ENCODE peak calls at places on chromosome 19, in seven cellular contexts. R is prostate gland, D is astrocyte, H is left lung, B is RWPE2, O is IMR-90, A is heart left ventricle. N is an unnamed sample. For H3K4me1 and H3K9me3, the result is how much of the 10 kb centered on the place peaks cover.

GRCh38 chr19:17266026-17266425 is 1.2 kb upstream of the BABAM1 start:
- DNase-seq in R (no peak), D (no peak), H (no peak), B (no peak), O (no peak), A (no peak), N (no peak)

GRCh38 chr19:48874309-48875135 is 2.3 kb downstream of the PPP1R15A start:
- DNase-seq in R (no peak), D (peak), H (peak), B (no peak), O (peak), A (peak), N (no peak)

GRCh38 chr19:3420909-3421619 is 54.7 kb downstream of the NFIC start:
- DNase-seq in R (no peak), D (no peak), H (no peak), B (no peak), O (no peak), A (no peak), N (no peak)

GRCh38 chr19:33241091-33241529 is 15.5 kb upstream of the SLC7A10 start:
- DNase-seq in R (no peak), D (no peak), H (no peak), B (no peak), O (no peak), A (no peak), N (no peak)

GRCh38 chr19:9857920-9858746 is 23.0 kb downstream of the PIN1 start:
- DNase-seq in R (no peak), D (no peak), H (no peak), B (no peak), O (no peak), A (no peak), N (peak)

GRCh38 chr19:33773704-33774624 is 22.7 kb upstream of the KCTD15 start:
- DNase-seq in R (no peak), D (no peak), H (no peak), B (no peak), O (no peak), A (no peak), N (no peak)

GRCh38 chr19:30664358-30665058 is 292.3 kb downstream of the ZNF536 start:
- DNase-seq in R (peak), D (no peak), H (no peak), B (no peak), O (peak), A (peak), N (no peak)

GRCh38 chr19:39411006-39411831 is 1.2 kb upstream of the PLEKHG2 start:
- DNase-seq in R (peak), D (no peak), H (peak), B (no peak), O (peak), A (no peak), N (no peak)

GRCh38 chr19:32287811-32288227 is 57.6 kb upstream of the ZNF507 start:
- DNase-seq in R (peak), D (peak), H (peak), B (no peak), O (peak), A (peak), N (no peak)

GRCh38 chr19:15317392-15318011 is 14.8 kb downstream of the BRD4 start:
- DNase-seq in R (no peak), D (peak), H (no peak), B (no peak), O (peak), A (no peak), N (no peak)

GRCh38 chr19:18020212-18021067 is 12.5 kb downstream of the ARRDC2 start:
- DNase-seq in R (peak), D (peak), H (peak), B (no peak), O (peak), A (peak), N (no peak)

GRCh38 chr19:5060591-5061339 is 91.9 kb downstream of the KDM4B start:
- DNase-seq in R (peak), D (no peak), H (no peak), B (no peak), O (no peak), A (no peak), N (no peak)

GRCh38 chr19:58020985-58021384 is 12.8 kb upstream of the ZSCAN1 start:
- DNase-seq in R (no peak), D (no peak), H (no peak), B (no peak), O (no peak), A (no peak), N (no peak)

GRCh38 chr19:45676851-45677263 is 8.8 kb downstream of the GIPR start:
- DNase-seq in R (no peak), D (no peak), H (peak), B (no peak), O (no peak), A (no peak), N (peak)

GRCh38 chr19:21202865-21203494 is 61.1 kb downstream of the ZNF431 start:
- DNase-seq in R (peak), D (peak), H (no peak), B (no peak), O (peak), A (no peak), N (peak)

GRCh38 chr19:21508198-21508597 is 2.8 kb downstream of the ZNF429 start:
- DNase-seq in R (no peak), D (no peak), H (no peak), B (no peak), O (no peak), A (no peak), N (no peak)

GRCh38 chr19:44903602-44904425 is 1.8 kb upstream of the APOE start:
- DNase-seq in R (peak), D (no peak), H (peak), B (no peak), O (peak), A (peak), N (peak)

GRCh38 chr19:50003810-50004419 is 21.3 kb downstream of the VRK3 start:
- DNase-seq in R (no peak), D (peak), H (peak), B (no peak), O (peak), A (no peak), N (no peak)

GRCh38 chr19:15292847-15293582 is 39.3 kb downstream of the BRD4 start:
- DNase-seq in R (no peak), D (no peak), H (no peak), B (no peak), O (no peak), A (no peak), N (no peak)

GRCh38 chr19:1266116-1266817 is 2.9 kb upstream of the CIRBP start:
- DNase-seq in R (peak), D (peak), H (peak), B (no peak), O (peak), A (peak), N (peak)

DNA sequence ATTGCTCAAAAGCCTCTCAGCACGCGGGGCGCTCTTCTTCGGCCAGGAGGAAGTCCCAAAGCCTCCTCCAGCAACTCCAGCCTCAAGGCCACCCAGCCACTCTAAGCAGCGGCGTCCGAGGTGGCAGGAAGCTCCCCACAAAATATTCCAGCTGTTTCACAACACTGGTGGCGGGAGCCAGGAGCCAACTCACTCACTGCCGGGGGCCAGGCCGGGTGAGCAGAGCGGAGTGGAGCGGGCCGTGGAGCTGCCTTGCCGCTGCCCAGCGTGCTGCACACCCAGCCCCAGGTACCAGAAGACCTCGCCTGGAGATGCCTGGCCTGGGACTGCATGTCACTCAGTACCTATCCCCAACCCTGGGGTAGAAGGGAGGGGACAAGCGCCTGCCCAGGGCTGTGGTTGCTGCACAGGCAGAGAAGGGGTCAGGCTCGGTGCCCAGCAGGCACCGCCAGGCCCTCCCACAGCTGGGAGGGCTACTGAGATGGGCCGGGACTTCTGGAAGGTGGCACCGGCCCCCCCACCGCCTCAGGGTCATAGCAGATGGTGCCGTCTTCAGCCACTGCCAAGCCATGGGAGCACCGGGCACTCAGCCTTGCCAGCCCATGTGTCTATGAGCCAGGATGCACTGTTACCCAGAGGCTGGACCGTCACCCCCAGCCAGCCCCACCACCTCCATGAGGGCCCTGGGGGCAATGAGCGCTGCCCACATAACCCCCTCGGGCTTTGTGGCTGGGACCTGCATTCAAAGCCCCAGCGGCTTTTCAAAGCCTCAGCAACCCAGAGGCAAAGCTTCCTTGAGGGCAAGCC is 59.2 kb downstream of the MLLT1 start:
- DNase-seq in R (no peak), D (no peak), H (no peak), B (peak), O (peak), A (no peak), N (no peak)
- H3K4me1 ChIP-seq in R (under half), D (under half), H (under half), B (under half), O (under half), A (under half), N (under half)

GRCh38 chr19:53237114-53237777 is 17.4 kb downstream of the ZNF677 start:
- DNase-seq in R (no peak), D (no peak), H (no peak), B (no peak), O (no peak), A (no peak), N (no peak)
- H3K9me3 ChIP-seq in R (under half), D (under half), H (half or more), B (under half), O (half or more), A (under half), N (under half)

GRCh38 chr19:51065221-51065960 is 499 bp upstream of the KLK13 start:
- DNase-seq in R (no peak), D (no peak), H (no peak), B (no peak), O (no peak), A (no peak), N (no peak)
- H3K4me3 ChIP-seq in R (peak), D (no peak), H (peak), B (no peak), O (peak), A (no peak), N (no peak)

DNA sequence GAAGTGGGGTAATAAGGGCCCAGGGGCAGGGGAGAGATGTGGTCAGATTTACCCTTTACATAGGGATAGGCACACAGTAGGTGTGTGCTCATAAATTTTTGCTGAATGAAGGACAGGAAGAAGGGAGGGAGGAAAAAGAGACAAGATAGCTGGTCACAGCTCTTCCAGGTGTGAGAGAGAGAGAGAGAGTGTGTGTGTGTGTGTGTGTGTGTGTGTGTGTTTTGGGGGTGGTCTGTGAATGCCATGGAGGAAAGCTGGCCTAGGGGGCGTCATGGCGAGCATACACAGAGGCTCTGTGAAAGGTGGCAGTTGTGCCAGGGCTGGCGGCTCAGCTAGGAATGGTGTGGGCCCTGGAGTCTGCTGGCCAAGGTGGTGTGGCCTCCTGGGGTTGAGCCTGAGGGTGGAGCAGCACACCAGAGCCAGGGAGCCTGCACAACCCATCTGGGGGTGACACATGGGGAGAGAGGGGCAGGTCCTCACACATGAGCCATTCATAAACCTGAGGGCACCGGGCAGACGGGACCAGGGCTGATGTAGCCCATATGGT is 6.0 kb upstream of the PRX start:
- DNase-seq in R (no peak), D (no peak), H (no peak), B (no peak), O (no peak), A (no peak), N (no peak)
- H3K4me1 ChIP-seq in R (under half), D (under half), H (half or more), B (under half), O (under half), A (half or more), N (under half)

GRCh38 chr19:54570316-54570715 is 3.3 kb upstream of the LILRA2 start:
- DNase-seq in R (no peak), D (no peak), H (no peak), B (no peak), O (no peak), A (no peak), N (no peak)

GRCh38 chr19:54573330-54573872 is at the start of gene LILRA2:
- DNase-seq in R (no peak), D (no peak), H (peak), B (no peak), O (no peak), A (no peak), N (no peak)

GRCh38 chr19:54574527-54575056 is 1.0 kb downstream of the LILRA2 start:
- DNase-seq in R (no peak), D (no peak), H (no peak), B (no peak), O (no peak), A (no peak), N (no peak)

GRCh38 chr19:54574051-54574450 is 461 bp downstream of the LILRA2 start:
- DNase-seq in R (no peak), D (no peak), H (no peak), B (no peak), O (no peak), A (no peak), N (no peak)

DNA sequence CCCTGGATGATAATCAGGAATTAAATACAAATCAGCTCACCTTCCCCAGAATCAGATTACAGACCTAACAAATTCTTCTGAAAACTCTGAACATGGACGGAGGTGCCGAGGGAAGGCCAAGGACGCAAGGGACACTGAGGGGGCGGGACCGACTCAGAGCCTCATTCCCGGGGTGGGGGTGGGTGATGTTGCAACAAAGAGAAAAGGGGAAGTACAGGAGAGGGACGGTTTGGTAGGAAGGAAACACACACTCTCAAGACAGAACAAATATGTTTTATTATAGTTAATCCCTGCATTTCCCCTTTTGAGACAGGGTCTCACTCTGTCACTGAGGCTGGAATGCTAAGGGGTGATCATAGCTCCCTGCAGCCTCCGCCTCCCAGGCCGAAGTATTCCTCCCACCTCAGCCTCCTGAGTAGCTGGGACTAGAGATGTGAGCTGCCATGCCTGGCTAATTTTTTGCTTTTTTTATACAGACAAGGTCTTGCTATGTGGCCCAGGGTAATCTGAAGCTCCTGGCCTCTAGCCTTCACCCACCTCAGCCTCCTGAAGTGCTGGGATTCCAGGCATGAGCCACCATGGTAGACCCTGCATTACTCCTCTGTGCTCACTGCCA is 786 bp upstream of the LILRA2 start:
- DNase-seq in R (no peak), D (no peak), H (peak), B (no peak), O (no peak), A (peak), N (no peak)
- H3K9me3 ChIP-seq in R (under half), D (under half), H (under half), B (under half), O (under half), A (under half), N (under half)

N was measured in CD8-positive, alpha-beta memory T cell.